ENCODE peak calls at places on chromosomes 5 and 9, in seven cellular contexts. Z is GM23248; J is SHP77; O is posterior cingulate gyrus; S is A172; G is stimulated activated CD8-positive, alpha-beta memory T cell treated with anti-CD3 and anti-CD28 coated beads, Interleukin-4, amount 100 ng/mL, for 48 hours; R is HT1080. H is an unnamed sample.

GRCh38 chr9:137084526-137084925 is 2.3 kb upstream of the MAN1B1 start:
- DNase-seq in O (no peak), R (no peak), S (no peak), Z (no peak), J (no peak), G (no peak), H (no peak)

GRCh38 chr5:146188358-146188757 is 5.9 kb upstream of the LARS1 start:
- DNase-seq in R (peak; percentile 75), Z (peak; percentile 88), O (no peak), G (no peak), S (peak; percentile 87), J (no peak), H (no peak)

GRCh38 chr5:133267601-133268000 is 215.8 kb downstream of the HSPA4 start:
- DNase-seq in J (no peak), Z (no peak), G (no peak), S (no peak), R (no peak), O (no peak), H (no peak)

GRCh38 chr9:137423001-137423809 is at the start of the genes EXD3 and NOXA1:
- DNase-seq in R (peak; percentile 69), S (peak; percentile 79), G (peak; percentile 98), Z (peak; percentile 96), J (peak; percentile 83), O (peak; percentile 87), H (peak; percentile 74)

GRCh38 chr5:62138607-62139006 is 167.4 kb upstream of the KIF2A start:
- DNase-seq in S (no peak), Z (no peak), O (no peak), G (no peak), J (no peak), R (no peak), H (no peak)

GRCh38 chr9:131398204-131398603 is 4.3 kb downstream of the PRRC2B start:
- DNase-seq in Z (no peak), S (no peak), J (no peak), G (peak; percentile 49), O (no peak), R (no peak), H (no peak)

GRCh38 chr9:89873801-89874200 is 269.0 kb downstream of the GADD45G start:
- DNase-seq in R (no peak), G (no peak), S (no peak), O (no peak), Z (no peak), J (no peak), H (no peak)

GRCh38 chr9:99807276-99807852 is 14.3 kb upstream of the NR4A3 start:
- DNase-seq in R (peak; percentile 56), O (peak; percentile 57), J (peak; percentile 7), S (peak; percentile 69), Z (peak; percentile 72), G (peak; percentile 77), H (peak; percentile 27)

GRCh38 chr5:3362606-3362910 is 233.1 kb upstream of the IRX1 start:
- DNase-seq in G (no peak), R (no peak), O (no peak), S (no peak), Z (no peak), J (no peak), H (no peak)

GRCh38 chr5:26343801-26344310 is 694.5 kb downstream of the CDH9 start:
- DNase-seq in G (no peak), R (no peak), J (no peak), O (no peak), Z (no peak), S (no peak), H (no peak)

GRCh38 chr5:127599847-127600246 is 49.0 kb upstream of the CTXN3 start:
- DNase-seq in G (no peak), O (no peak), J (no peak), R (no peak), Z (no peak), S (no peak), H (no peak)

GRCh38 chr5:83744851-83745250 is 24.2 kb upstream of the HAPLN1 start:
- DNase-seq in J (no peak), G (no peak), R (no peak), S (no peak), Z (peak; percentile 17), O (no peak), H (no peak)

GRCh38 chr5:179829732-179830435 is 9.2 kb downstream of the SQSTM1 start:
- DNase-seq in O (no peak), Z (no peak), G (no peak), J (no peak), R (no peak), S (no peak), H (no peak)

GRCh38 chr5:138461343-138462125 is 3.7 kb upstream of the EGR1 start:
- DNase-seq in J (no peak), G (no peak), O (no peak), S (peak; percentile 84), R (peak; percentile 75), Z (peak; percentile 91), H (peak; percentile 45)

GRCh38 chr5:543351-543750 is 19.1 kb upstream of the SLC9A3 start:
- DNase-seq in G (no peak), J (no peak), Z (no peak), S (no peak), R (no peak), O (no peak), H (no peak)

GRCh38 chr5:148978370-148979103 is 84.3 kb downstream of the SH3TC2 start:
- DNase-seq in J (no peak), G (no peak), R (no peak), Z (no peak), O (no peak), S (no peak), H (no peak)

GRCh38 chr5:104421431-104421830 is 858.8 kb upstream of the NUDT12 start:
- DNase-seq in R (no peak), S (no peak), Z (no peak), J (no peak), O (no peak), G (no peak), H (no peak)

GRCh38 chr5:158875272-158875679 is 224.4 kb downstream of the EBF1 start:
- DNase-seq in S (peak; percentile 40), O (no peak), J (no peak), G (no peak), R (peak; percentile 34), Z (peak; percentile 72), H (peak; percentile 28)

GRCh38 chr9:32841314-32841713 is 58.0 kb downstream of the TMEM215 start:
- DNase-seq in O (no peak), G (no peak), S (no peak), Z (no peak), J (no peak), R (no peak), H (no peak)

GRCh38 chr5:134240421-134240962 is 14.6 kb upstream of the PPP2CA start:
- DNase-seq in Z (peak; percentile 45), R (no peak), O (peak; percentile 48), S (peak; percentile 28), J (peak; percentile 27), G (no peak), H (no peak)